ENCODE peak calls at places on chromosomes 16 and 17, in four cellular contexts. I, O, L and M are unnamed samples.

GRCh38 chr16:81700071-81700779 is 78.9 kb upstream of the PLCG2 start:
- DNase-seq in L (no peak), I (no peak), O (no peak), M (peak; percentile 68)

GRCh38 chr17:41773731-41774193 is 12.7 kb downstream of the JUP start:
- DNase-seq in O (no peak), I (peak; percentile 24), L (no peak), M (no peak)

GRCh38 chr17:17015221-17015620 is 27.0 kb upstream of the MPRIP start:
- DNase-seq in O (no peak), L (no peak), I (no peak), M (no peak)

GRCh38 chr16:84927621-84928591 is 83.4 kb downstream of the ZDHHC7 start:
- DNase-seq in L (no peak), I (no peak), O (no peak), M (no peak)

GRCh38 chr17:36849871-36850348 is 87.4 kb upstream of the LHX1 start:
- DNase-seq in I (peak; percentile 48), L (no peak), O (peak; percentile 43), M (peak; percentile 21)

GRCh38 chr16:85724936-85725335 is 26.0 kb downstream of the C16orf74 start:
- DNase-seq in O (no peak), I (no peak), L (no peak), M (no peak)

GRCh38 chr17:31147507-31148202 is 52.9 kb downstream of the NF1 start:
- DNase-seq in O (no peak), I (no peak), L (no peak), M (peak; percentile 12)

GRCh38 chr17:40474419-40475002 is 26.9 kb downstream of the TNS4 start:
- DNase-seq in L (no peak), O (no peak), I (peak; percentile 57), M (no peak)

GRCh38 chr17:60527701-60528100 is 1.7 kb upstream of the APPBP2 start:
- DNase-seq in I (no peak), L (no peak), O (no peak), M (no peak)

GRCh38 chr17:78665952-78666920 is 89.0 kb upstream of the DNAH17 start:
- DNase-seq in L (no peak), O (no peak), I (peak; percentile 84), M (peak; percentile 17)

GRCh38 chr17:77318021-77318420 is 177.3 kb downstream of the SEC14L1 start:
- DNase-seq in O (no peak), L (no peak), I (no peak), M (no peak)

GRCh38 chr16:53664724-53665345 is 38.8 kb downstream of the RPGRIP1L start:
- DNase-seq in I (no peak), O (no peak), L (no peak), M (no peak)

GRCh38 chr17:81976332-81977210 is 858 bp upstream of the ASPSCR1 start:
- DNase-seq in O (peak; percentile 44), L (peak; percentile 62), I (no peak), M (peak; percentile 49)

GRCh38 chr17:39230361-39230760 is 4.6 kb upstream of the STAC2 start:
- DNase-seq in L (no peak), O (no peak), I (no peak), M (no peak)

GRCh38 chr17:7703584-7704574 is 1.1 kb upstream of the EFNB3 start:
- DNase-seq in O (peak; percentile 77), L (peak; percentile 77), I (peak; percentile 34), M (no peak)

GRCh38 chr17:1997146-1997586 is 28.0 kb downstream of the RTN4RL1 start:
- DNase-seq in O (peak; percentile 78), L (no peak), I (no peak), M (no peak)

GRCh38 chr17:56596741-56597494 is 3.4 kb downstream of the NOG start:
- DNase-seq in L (peak; percentile 70), I (no peak), O (no peak), M (no peak)

GRCh38 chr16:53534206-53534605 is 31.2 kb upstream of the AKTIP start:
- DNase-seq in L (no peak), O (no peak), I (no peak), M (no peak)

GRCh38 chr16:84278968-84279367 is 15.7 kb upstream of the WFDC1 start:
- DNase-seq in L (no peak), O (no peak), I (no peak), M (no peak)

GRCh38 chr17:1367351-1367745 is 32.7 kb downstream of the YWHAE start:
- DNase-seq in I (no peak), L (no peak), O (no peak), M (no peak)

GRCh38 chr17:79041723-79042420 is 17.9 kb downstream of the C1QTNF1 start:
- DNase-seq in I (no peak), L (no peak), O (no peak), M (no peak)

GRCh38 chr16:88478115-88478514 is 25.0 kb downstream of the ZFPM1 start:
- DNase-seq in O (no peak), I (no peak), L (no peak), M (peak; percentile 70)

GRCh38 chr16:35207059-35207999 is 1747.9 kb downstream of the TP53TG3F start:
- DNase-seq in L (no peak), O (no peak), I (peak; percentile 47), M (no peak)

GRCh38 chr17:78935419-78936323 is 10.5 kb upstream of the TIMP2 start:
- DNase-seq in I (no peak), O (peak; percentile 82), L (no peak), M (no peak)

GRCh38 chr17:35373984-35374765 is 754 bp upstream of the SLFN11 start:
- DNase-seq in L (peak; percentile 62), I (no peak), O (peak; percentile 38), M (peak; percentile 86)

GRCh38 chr16:3727806-3728381 is 10.6 kb upstream of the TRAP1 start:
- DNase-seq in L (no peak), O (no peak), I (no peak), M (no peak)

GRCh38 chr16:3022208-3022696 is 1.5 kb downstream of the HCFC1R1 start:
- DNase-seq in L (peak; percentile 79), O (peak; percentile 93), I (peak; percentile 50), M (peak; percentile 86)

GRCh38 chr17:9916108-9916507 is 11.0 kb upstream of the RCVRN start:
- DNase-seq in L (no peak), O (no peak), I (no peak), M (no peak)

GRCh38 chr16:75379911-75380847 is 53.1 kb downstream of the CFDP1 start:
- DNase-seq in I (no peak), O (no peak), L (no peak), M (peak; percentile 84)

GRCh38 chr16:24723663-24724062 is 5.8 kb upstream of the TNRC6A start:
- DNase-seq in O (no peak), I (no peak), L (no peak), M (no peak)

GRCh38 chr16:29943846-29944669 is 17.8 kb upstream of the TMEM219 start:
- DNase-seq in O (peak; percentile 99), I (peak; percentile 74), L (no peak), M (no peak)

GRCh38 chr17:40485851-40486512 is 15.4 kb downstream of the TNS4 start:
- DNase-seq in I (peak; percentile 31), O (peak; percentile 99), L (no peak), M (peak; percentile 81)

GRCh38 chr17:38885728-38886642 is 16.1 kb downstream of the LASP1 start:
- DNase-seq in L (no peak), I (no peak), O (no peak), M (no peak)

GRCh38 chr17:61658183-61658582 is 67.2 kb upstream of the NACA2 start:
- DNase-seq in I (no peak), O (no peak), L (no peak), M (no peak)

DNA sequence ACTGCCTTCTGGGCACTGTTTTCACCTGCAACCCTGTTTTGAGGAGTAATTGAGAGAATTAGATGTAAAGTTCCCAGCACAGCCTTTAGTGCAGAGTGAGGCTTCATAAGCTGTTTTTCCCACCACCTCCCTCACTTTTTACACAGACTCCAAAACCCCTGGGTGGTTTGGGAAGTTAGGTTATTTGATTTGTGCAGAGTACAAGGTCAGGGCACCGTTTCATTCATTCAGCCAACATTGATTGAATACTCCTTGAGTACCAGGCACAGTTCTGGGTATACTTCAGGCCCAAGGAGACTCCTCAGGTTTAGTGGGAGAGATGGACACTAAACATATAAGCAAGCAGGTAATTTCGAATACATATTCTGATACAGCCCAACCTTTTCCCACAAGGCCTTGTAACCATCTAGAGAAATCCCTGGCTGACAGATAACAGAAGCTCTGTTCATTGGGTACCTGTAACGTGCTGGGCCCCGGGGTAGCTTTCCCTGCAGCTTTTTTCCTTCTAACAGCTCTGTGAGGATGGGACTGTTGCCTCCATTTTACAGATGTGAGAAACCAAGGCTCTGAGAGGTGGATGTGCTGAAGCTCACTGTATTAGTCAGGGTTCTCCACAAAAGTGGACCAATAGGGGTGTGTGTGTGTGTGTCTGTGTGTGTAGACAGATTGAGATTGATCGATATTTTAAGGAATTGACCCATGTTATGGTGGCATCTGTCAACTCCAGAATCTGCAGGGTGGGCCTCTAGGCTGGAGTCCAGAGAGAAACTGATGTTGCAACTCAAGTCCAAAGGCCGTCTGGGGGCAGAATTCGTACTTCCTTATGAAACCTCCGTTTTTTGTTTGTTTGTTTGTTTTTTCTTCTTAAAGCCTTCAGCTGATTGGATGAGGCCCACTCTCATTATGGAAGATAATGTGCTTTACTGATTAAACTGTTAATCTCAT is 234.7 kb downstream of the SNX29 start:
- DNase-seq in O (no peak), I (no peak), L (no peak), M (no peak)
- TF ChIP-seq CTCF in O (no peak), I (no peak), L (no peak), M (no peak)

GRCh38 chr16:10495031-10495345 is 85.4 kb downstream of the EMP2 start:
- DNase-seq in I (no peak), L (no peak), O (no peak), M (no peak)
- TF ChIP-seq MAX in I (no peak), L (no peak), O (no peak), M (no peak)

DNA sequence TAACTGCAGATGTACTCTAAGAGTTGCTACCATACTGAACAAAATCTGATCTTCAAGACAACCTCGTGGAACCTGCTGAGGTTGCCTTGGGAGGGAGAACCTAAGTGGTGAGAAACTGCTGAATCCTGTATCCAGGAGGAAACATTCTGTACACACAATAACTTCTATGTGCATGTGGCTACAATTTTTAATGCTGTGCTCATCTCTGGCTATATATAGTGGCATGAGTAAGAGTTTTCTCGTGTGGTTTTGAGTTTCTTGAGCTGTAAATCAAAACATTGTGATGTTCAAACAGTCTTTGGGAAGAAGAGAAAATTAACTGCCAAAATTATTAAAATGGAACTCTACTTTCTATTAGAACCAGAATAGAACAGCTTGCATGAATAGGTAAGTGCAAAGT is 206.8 kb downstream of the CA10 start:
- DNase-seq in L (no peak), O (no peak), I (no peak), M (no peak)
- TF ChIP-seq CTCF in L (no peak), O (no peak), I (no peak), M (no peak)

GRCh38 chr16:56295059-56295673 is 103.9 kb downstream of the GNAO1 start:
- DNase-seq in I (no peak), L (no peak), O (no peak), M (no peak)

GRCh38 chr16:56297684-56298083 is 106.4 kb downstream of the GNAO1 start:
- DNase-seq in I (no peak), O (no peak), L (no peak), M (no peak)

GRCh38 chr16:56295739-56296527 is 104.6 kb downstream of the GNAO1 start:
- DNase-seq in O (no peak), I (no peak), L (no peak), M (no peak)

GRCh38 chr16:56294014-56294413 is 102.7 kb downstream of the GNAO1 start:
- DNase-seq in L (no peak), O (no peak), I (no peak), M (no peak)

DNA sequence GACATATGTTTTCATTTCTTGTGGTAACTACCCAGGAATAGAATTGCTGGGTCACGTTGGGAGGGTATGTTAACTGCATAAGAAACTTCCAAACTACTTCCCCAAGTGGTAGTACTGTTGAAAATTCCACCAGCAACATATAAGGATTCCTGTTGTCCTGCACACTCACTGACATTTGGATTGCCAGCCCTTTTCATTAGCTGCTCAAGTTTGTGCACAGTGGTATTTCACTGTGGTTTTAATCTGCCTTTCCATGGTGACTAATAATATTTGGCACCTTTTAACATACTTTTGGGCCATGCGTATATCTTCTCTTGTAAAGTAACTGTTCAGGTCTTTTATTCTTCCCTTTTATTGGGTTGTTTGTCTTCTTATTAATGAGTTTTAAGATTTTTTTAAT is 103.3 kb downstream of the GNAO1 start:
- DNase-seq in L (no peak), O (no peak), I (no peak), M (no peak)
- TF ChIP-seq MAX in L (no peak), O (no peak), I (no peak), M (no peak)